ENCODE peak calls at places on chromosomes 2 and 18, in six cellular contexts. D, O, W, P, U and N are unnamed samples.
A peak's percentile ranks its signal among the peaks of the same experiment; 100 is the strongest.

GRCh38 chr2:216624251-216624650 is 9.0 kb upstream of the IGFBP2 start:
- DNase-seq in D (no peak), O (no peak), W (peak; percentile 75), P (no peak), U (no peak), N (no peak)

GRCh38 chr2:47029737-47030524 is 114.3 kb upstream of the MCFD2 start:
- DNase-seq in D (peak; percentile 85), O (no peak), W (peak; percentile 92), P (no peak), U (no peak), N (no peak)

GRCh38 chr2:134271758-134272157 is 17.9 kb downstream of the MGAT5 start:
- DNase-seq in D (no peak), O (no peak), W (no peak), P (no peak), U (no peak), N (no peak)

GRCh38 chr2:100721693-100722092 is 98.2 kb upstream of the NPAS2 start:
- DNase-seq in D (no peak), O (no peak), W (peak; percentile 48), P (no peak), U (no peak), N (no peak)

GRCh38 chr2:149360106-149360505 is 29.7 kb downstream of the LYPD6 start:
- DNase-seq in D (no peak), O (no peak), W (no peak), P (no peak), U (no peak), N (no peak)

GRCh38 chr18:9537638-9538037 is 62.3 kb downstream of the RALBP1 start:
- DNase-seq in D (no peak), O (no peak), W (no peak), P (no peak), U (no peak), N (no peak)

GRCh38 chr2:38602136-38602731 is 494 bp downstream of the HNRNPLL start:
- DNase-seq in D (peak; percentile 33), O (peak; percentile 9), W (peak; percentile 19), P (peak; percentile 59), U (no peak), N (peak; percentile 40)

GRCh38 chr2:236028066-236028465 is 140.1 kb downstream of the GBX2 start:
- DNase-seq in D (no peak), O (no peak), W (no peak), P (no peak), U (no peak), N (no peak)

DNA sequence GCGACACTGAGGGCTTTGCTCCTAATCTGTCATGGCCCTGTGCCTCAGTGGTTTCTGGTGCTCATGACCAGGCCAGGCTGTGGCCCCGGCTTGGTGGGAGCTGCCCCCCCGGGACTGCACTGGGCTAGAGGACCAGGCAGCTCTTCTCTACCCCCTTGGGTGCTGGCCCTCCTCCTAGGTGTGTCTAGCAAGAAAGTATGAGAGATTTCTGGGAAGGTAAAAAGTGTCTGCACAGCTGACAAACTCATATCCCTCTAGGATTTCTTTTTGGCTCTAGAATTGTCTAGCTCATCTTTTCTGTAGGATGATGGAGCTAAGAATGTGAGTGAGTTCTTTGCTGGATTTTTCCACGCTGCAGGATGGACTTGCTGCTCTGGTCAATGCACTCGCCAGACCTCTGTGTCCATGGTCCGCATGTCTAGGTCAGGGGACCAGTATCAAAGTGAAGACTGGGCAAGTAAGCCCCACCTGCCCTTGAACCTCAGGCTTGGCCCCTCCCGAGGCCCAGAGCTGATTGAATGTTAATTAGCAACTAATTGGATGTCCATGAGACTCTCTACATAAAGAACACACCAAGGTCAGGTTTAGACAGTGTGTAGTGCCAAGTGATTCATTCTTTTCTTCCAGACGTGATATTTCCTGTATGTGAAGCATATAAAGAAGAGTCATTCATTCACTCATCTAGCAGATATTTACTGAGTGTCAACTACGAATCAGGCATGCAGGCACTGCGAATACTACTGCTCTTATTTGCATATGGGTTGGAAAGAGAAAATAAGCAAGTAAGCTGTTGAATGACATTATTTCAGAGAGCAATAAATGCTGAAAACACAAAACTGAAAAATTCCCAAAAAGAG is 15.6 kb upstream of the PSD4 start:
- DNase-seq in D (peak; percentile 26), O (no peak), W (peak; percentile 89), P (no peak), U (no peak), N (no peak)
- H3K27ac ChIP-seq in D (peak overlapping the region; percentile 96), O (no peak overlapping the region), W (peak overlapping the region; percentile 90), P (no peak overlapping the region), U (no peak overlapping the region), N (no peak overlapping the region)

GRCh38 chr18:79534356-79534755 is 138.6 kb downstream of the NFATC1 start:
- DNase-seq in D (no peak), O (no peak), W (no peak), P (peak; percentile 7), U (no peak), N (peak; percentile 2)
- TF ChIP-seq CTCF in D (no peak), O (no peak), W (no peak), P (no peak), U (no peak), N (no peak)

DNA sequence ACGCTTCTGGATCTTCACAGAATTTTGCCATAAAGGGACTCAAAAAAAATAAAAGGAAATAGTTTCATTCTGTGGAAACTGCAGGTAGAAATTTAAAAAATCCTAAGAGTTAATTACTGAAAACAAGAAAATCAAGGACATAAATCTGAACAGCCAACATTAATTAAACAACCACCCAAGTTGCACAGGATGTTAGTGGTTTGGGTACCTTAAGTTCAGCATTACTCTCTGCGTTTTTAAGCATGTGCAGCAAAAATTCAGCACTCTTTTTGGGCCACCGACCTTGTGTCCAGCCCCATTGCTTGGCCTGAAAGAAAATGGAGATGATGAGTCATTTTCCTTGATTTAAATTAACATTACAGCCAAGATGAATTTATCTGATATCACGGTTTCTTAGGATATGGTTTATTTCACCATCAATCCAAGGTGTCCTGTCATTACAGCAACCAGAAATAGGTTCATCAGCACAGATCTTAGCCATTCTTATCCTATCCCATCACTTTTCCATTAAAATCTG is 3.3 kb upstream of the C18orf32 start:
- DNase-seq in D (no peak), O (no peak), W (no peak), P (no peak), U (no peak), N (no peak)
- H3K27ac ChIP-seq in D (peak overlapping the region; percentile 91), O (peak overlapping the region; percentile 2), W (peak overlapping the region; percentile 3), P (no peak overlapping the region), U (peak overlapping the region; percentile 94), N (no peak overlapping the region)

DNA sequence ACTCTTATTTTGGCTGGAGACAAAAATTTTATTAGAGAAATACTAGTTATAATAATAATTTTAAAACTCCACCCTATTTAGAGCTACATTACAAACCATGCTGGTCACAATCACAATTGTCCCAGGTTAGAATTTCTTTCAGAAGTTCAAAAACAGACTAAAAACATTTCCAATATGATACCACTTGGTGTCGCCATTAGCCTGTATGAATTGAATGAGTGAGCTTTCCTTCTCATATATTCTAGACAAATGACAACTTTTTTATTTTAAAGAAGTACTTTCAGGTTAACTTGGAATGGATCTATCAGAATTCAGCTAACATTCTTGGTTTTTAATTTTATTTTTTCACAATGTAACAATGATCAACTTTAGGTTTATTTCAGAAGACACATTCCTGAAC is 48.0 kb downstream of the SERPINB8 start:
- DNase-seq in D (peak; percentile 20), O (no peak), W (peak; percentile 60), P (no peak), U (no peak), N (no peak)
- TF ChIP-seq CTCF in D (peak; percentile 56), O (no peak), W (peak; percentile 70), P (no peak), U (peak; percentile 44), N (peak; percentile 53)